ENCODE peak calls at places on chromosomes 3 and 15, in nine cellular contexts. M is neural progenitor cell; F is cardiac muscle cell; P is endothelial cell of umbilical vein; W is left lung; R is upper lobe of right lung; X is dorsolateral prefrontal cortex; G is MM.1S; V is naive thymus-derived CD4-positive, alpha-beta T cell. N is an unnamed sample.

GRCh38 chr3:105473521-105474223 is 107.0 kb downstream of the ALCAM start:
- DNase-seq in R (no peak), P (no peak), G (no peak), M (peak; percentile 51), W (no peak), V (no peak), X (no peak), F (peak; percentile 40), N (no peak)

GRCh38 chr15:34358948-34359347 is 8.0 kb downstream of the LPCAT4 start:
- DNase-seq in W (no peak), M (no peak), R (peak; percentile 26), G (no peak), X (no peak), F (no peak), P (no peak), V (no peak), N (no peak)

GRCh38 chr3:151864423-151865101 is 8.9 kb upstream of the SUCNR1 start:
- DNase-seq in M (no peak), F (no peak), P (peak; percentile 84), R (no peak), G (no peak), X (no peak), W (no peak), V (no peak), N (no peak)

GRCh38 chr3:187243933-187244564 is 46.8 kb downstream of the RTP1 start:
- DNase-seq in R (no peak), F (no peak), P (no peak), X (no peak), M (no peak), W (no peak), G (no peak), V (no peak), N (no peak)

GRCh38 chr3:8482263-8482662 is 19.4 kb upstream of the LMCD1 start:
- DNase-seq in V (no peak), M (no peak), P (peak; percentile 92), R (no peak), F (no peak), X (no peak), W (no peak), G (no peak), N (no peak)

GRCh38 chr15:34049096-34049495 is 10.1 kb upstream of the AVEN start:
- DNase-seq in F (no peak), P (no peak), W (no peak), M (no peak), X (no peak), R (no peak), V (no peak), G (no peak), N (no peak)

GRCh38 chr3:142999881-143000280 is 1.5 kb upstream of the U2SURP start:
- DNase-seq in F (no peak), R (no peak), V (no peak), M (peak; percentile 16), X (no peak), P (no peak), G (no peak), W (no peak), N (no peak)

GRCh38 chr15:90857337-90857736 is 11.1 kb upstream of the FURIN start:
- DNase-seq in V (no peak), G (no peak), W (no peak), X (no peak), M (no peak), P (no peak), R (no peak), F (no peak), N (no peak)

GRCh38 chr15:79091204-79091867 is 756 bp upstream of the RASGRF1 start:
- DNase-seq in M (peak; percentile 75), F (peak; percentile 43), P (no peak), W (no peak), V (no peak), G (no peak), X (peak; percentile 79), R (peak; percentile 40), N (peak; percentile 11)

GRCh38 chr3:48709051-48709461 is 8.0 kb downstream of the IP6K2 start:
- DNase-seq in G (no peak), X (no peak), W (no peak), R (no peak), M (no peak), P (no peak), F (no peak), V (no peak), N (no peak)

GRCh38 chr3:51706788-51707731 is at the start of gene GRM2:
- DNase-seq in X (peak; percentile 50), V (peak; percentile 24), R (peak; percentile 88), W (peak; percentile 84), P (peak; percentile 66), M (peak; percentile 98), G (no peak), F (peak; percentile 97), N (no peak)

GRCh38 chr3:10344147-10344943 is 23.4 kb upstream of the SEC13 start:
- DNase-seq in F (peak; percentile 68), W (no peak), P (peak; percentile 43), R (no peak), M (peak; percentile 74), X (no peak), V (peak; percentile 45), G (peak; percentile 51), N (no peak)

GRCh38 chr3:128590948-128591347 is 59.7 kb downstream of the RPN1 start:
- DNase-seq in R (no peak), M (peak; percentile 49), F (peak; percentile 36), V (no peak), W (no peak), P (no peak), X (no peak), G (no peak), N (no peak)

GRCh38 chr15:67945131-67945530 is 105.3 kb upstream of the RNU6-1 start:
- DNase-seq in W (no peak), P (no peak), G (peak; percentile 60), M (no peak), R (no peak), V (no peak), F (no peak), X (no peak), N (no peak)

GRCh38 chr3:138724433-138724832 is 110.3 kb downstream of the PIK3CB start:
- DNase-seq in F (no peak), W (no peak), P (no peak), R (no peak), X (no peak), M (peak; percentile 33), G (no peak), V (no peak), N (no peak)

GRCh38 chr15:35507932-35508638 is 37.9 kb downstream of the DPH6 start:
- DNase-seq in W (no peak), F (peak; percentile 9), G (no peak), X (no peak), R (no peak), M (peak; percentile 59), V (no peak), P (no peak), N (no peak)

GRCh38 chr3:56976666-56977560 is 83.6 kb upstream of the SPATA12 start:
- DNase-seq in P (peak; percentile 59), G (no peak), R (no peak), X (peak; percentile 74), M (no peak), V (no peak), W (no peak), F (no peak), N (no peak)
- H3K27ac ChIP-seq in P (no peak overlapping the region), G (no peak overlapping the region), R (no peak overlapping the region), X (peak overlapping the region; percentile 21), M (no peak overlapping the region), V (no peak overlapping the region), W (no peak overlapping the region), F (no peak overlapping the region), N (no peak overlapping the region)

DNA sequence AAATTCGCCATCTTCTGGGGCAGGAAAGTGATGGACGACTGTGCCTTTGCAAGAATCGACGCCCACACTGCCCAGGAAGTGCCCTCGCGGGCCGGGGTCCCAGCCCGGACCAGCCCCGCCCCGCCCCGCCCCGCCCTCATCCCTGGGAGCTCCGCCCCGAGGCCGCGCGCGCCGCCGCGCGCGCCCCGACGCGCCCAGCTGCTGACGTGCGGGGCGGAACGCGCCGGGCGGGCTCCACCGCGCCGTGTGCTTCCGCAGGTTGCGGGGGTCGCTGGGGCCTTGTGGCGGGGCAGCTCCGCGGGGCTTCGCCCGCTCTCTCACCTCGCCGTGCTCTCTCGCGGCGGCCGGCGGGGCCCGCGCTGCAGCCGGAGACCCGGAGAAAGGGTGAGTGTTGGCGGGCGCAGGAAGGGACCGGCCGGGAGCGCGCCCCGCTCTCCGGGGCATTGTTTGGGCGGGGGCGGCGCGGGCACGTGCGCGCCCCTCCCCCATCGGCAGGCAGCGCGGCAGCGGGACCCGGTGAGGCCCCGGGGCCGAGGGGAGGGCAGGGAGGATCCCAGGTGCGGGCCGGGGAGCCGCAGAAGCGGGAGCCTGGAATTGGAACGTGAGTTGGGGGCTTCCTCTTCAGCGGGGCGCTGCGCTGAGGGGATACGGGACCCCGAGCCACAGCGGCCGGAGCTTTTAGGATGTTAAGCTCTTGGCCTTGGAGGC is at the start of gene YEATS2:
- DNase-seq in W (peak; percentile 63), R (peak; percentile 84), F (peak; percentile 79), X (peak; percentile 37), V (peak; percentile 74), M (peak; percentile 86), P (peak; percentile 66), G (peak; percentile 82), N (peak; percentile 58)
- H3K27ac ChIP-seq in W (peak within 1 kb of the TSS; percentile 92), R (peak within 1 kb of the TSS; percentile 89), F (peak within 1 kb of the TSS; percentile 79), X (peak within 1 kb of the TSS; percentile 93), V (peak within 1 kb of the TSS; percentile 84), M (peak within 1 kb of the TSS; percentile 62), P (peak within 1 kb of the TSS; percentile 73), G (peak within 1 kb of the TSS; percentile 71), N (peak within 1 kb of the TSS; percentile 80)

GRCh38 chr3:190528721-190529120 is 14.8 kb downstream of the IL1RAP start:
- DNase-seq in V (no peak), W (no peak), F (no peak), R (no peak), G (no peak), X (no peak), M (no peak), P (no peak), N (no peak)
- H3K27ac ChIP-seq in V (no peak overlapping the region), W (no peak overlapping the region), F (no peak overlapping the region), R (no peak overlapping the region), G (no peak overlapping the region), X (no peak overlapping the region), M (no peak overlapping the region), P (no peak overlapping the region), N (no peak overlapping the region)

GRCh38 chr15:64865998-64866520 is 24.3 kb downstream of the PLEKHO2 start:
- DNase-seq in R (no peak), W (no peak), X (peak; percentile 51), G (no peak), V (no peak), M (peak; percentile 46), F (no peak), P (no peak), N (peak; percentile 28)

GRCh38 chr15:64861960-64862359 is 20.2 kb downstream of the PLEKHO2 start:
- DNase-seq in W (no peak), V (no peak), R (no peak), X (no peak), F (no peak), G (no peak), M (no peak), P (no peak), N (no peak)

GRCh38 chr15:64861331-64861730 is 19.6 kb downstream of the PLEKHO2 start:
- DNase-seq in W (no peak), F (no peak), P (no peak), G (no peak), M (no peak), V (no peak), R (no peak), X (no peak), N (no peak)

GRCh38 chr15:64865126-64865997 is 23.6 kb downstream of the PLEKHO2 start:
- DNase-seq in R (no peak), M (no peak), P (no peak), V (no peak), X (no peak), F (no peak), W (no peak), G (no peak), N (no peak)

GRCh38 chr15:64864080-64864479 is 22.4 kb downstream of the PLEKHO2 start:
- DNase-seq in F (no peak), G (no peak), P (no peak), V (no peak), R (no peak), X (no peak), W (no peak), M (no peak), N (no peak)
- H3K27ac ChIP-seq in F (no peak overlapping the region), G (no peak overlapping the region), P (no peak overlapping the region), V (no peak overlapping the region), R (no peak overlapping the region), X (no peak overlapping the region), W (no peak overlapping the region), M (no peak overlapping the region), N (no peak overlapping the region)

N was measured in caudate nucleus.